ENCODE peak calls at places on chromosomes 5 and 9, in five cellular contexts. One of them, this sample, is unnamed.
A peak's percentile ranks its signal among the peaks of the same experiment; 100 is the strongest.

GRCh38 chr9:27990524-27990923 is 417.2 kb upstream of the C9orf72 start:
- DNase-seq in K562: no peak
- DNase-seq in GM12892: no peak
- DNase-seq in SK-N-SH: no peak
- DNase-seq in HepG2: no peak
- DNase-seq in this sample: no peak

GRCh38 chr5:155728857-155729683 is 597.9 kb upstream of the SGCD start:
- DNase-seq in K562: no peak
- DNase-seq in GM12892: no peak
- DNase-seq in SK-N-SH: peak; percentile 25
- DNase-seq in HepG2: no peak
- DNase-seq in this sample: no peak

GRCh38 chr9:126397056-126397455 is 70.4 kb downstream of the MVB12B start:
- DNase-seq in K562: no peak
- DNase-seq in GM12892: peak; percentile 37
- DNase-seq in SK-N-SH: no peak
- DNase-seq in HepG2: no peak
- DNase-seq in this sample: peak; percentile 37

GRCh38 chr5:141713616-141714309 is 31.7 kb upstream of the ARAP3 start:
- DNase-seq in K562: no peak
- DNase-seq in GM12892: no peak
- DNase-seq in SK-N-SH: no peak
- DNase-seq in HepG2: peak; percentile 9
- DNase-seq in this sample: no peak

GRCh38 chr5:170752257-170753215 is 31.0 kb upstream of the GABRP start:
- DNase-seq in K562: no peak
- DNase-seq in GM12892: no peak
- DNase-seq in SK-N-SH: peak; percentile 40
- DNase-seq in HepG2: no peak
- DNase-seq in this sample: no peak

GRCh38 chr5:146516151-146516475 is at the start of gene GPR151:
- DNase-seq in K562: no peak
- DNase-seq in GM12892: no peak
- DNase-seq in SK-N-SH: no peak
- DNase-seq in HepG2: no peak
- DNase-seq in this sample: no peak

GRCh38 chr5:64462391-64462790 is 43.4 kb upstream of the RGS7BP start:
- DNase-seq in K562: no peak
- DNase-seq in GM12892: no peak
- DNase-seq in SK-N-SH: no peak
- DNase-seq in HepG2: no peak
- DNase-seq in this sample: no peak

GRCh38 chr9:132813115-132813784 is 64.8 kb downstream of the AK8 start:
- DNase-seq in K562: no peak
- DNase-seq in GM12892: no peak
- DNase-seq in SK-N-SH: no peak
- DNase-seq in HepG2: no peak
- DNase-seq in this sample: no peak

GRCh38 chr5:123283537-123283936 is 139.7 kb downstream of the CEP120 start:
- DNase-seq in K562: no peak
- DNase-seq in GM12892: no peak
- DNase-seq in SK-N-SH: peak; percentile 37
- DNase-seq in HepG2: no peak
- DNase-seq in this sample: no peak

GRCh38 chr9:77952641-77953341 is 78.8 kb downstream of the GNAQ start:
- DNase-seq in K562: no peak
- DNase-seq in GM12892: no peak
- DNase-seq in SK-N-SH: no peak
- DNase-seq in HepG2: no peak
- DNase-seq in this sample: no peak

GRCh38 chr9:127568971-127569818 is 42.9 kb upstream of the STXBP1 start:
- DNase-seq in K562: peak; percentile 99
- DNase-seq in GM12892: peak; percentile 93
- DNase-seq in SK-N-SH: peak; percentile 100
- DNase-seq in HepG2: peak; percentile 55
- DNase-seq in this sample: peak; percentile 92

GRCh38 chr5:172564187-172564586 is 76.9 kb upstream of the NEURL1B start:
- DNase-seq in K562: no peak
- DNase-seq in GM12892: no peak
- DNase-seq in SK-N-SH: no peak
- DNase-seq in HepG2: peak; percentile 58
- DNase-seq in this sample: no peak

GRCh38 chr9:127980056-127980705 is 608 bp downstream of the EEIG1 start:
- DNase-seq in K562: peak; percentile 87
- DNase-seq in GM12892: no peak
- DNase-seq in SK-N-SH: peak; percentile 75
- DNase-seq in HepG2: no peak
- DNase-seq in this sample: no peak

GRCh38 chr5:128035689-128036088 is 47.9 kb upstream of the SLC12A2 start:
- DNase-seq in K562: no peak
- DNase-seq in GM12892: no peak
- DNase-seq in SK-N-SH: peak; percentile 30
- DNase-seq in HepG2: no peak
- DNase-seq in this sample: no peak

GRCh38 chr9:16191691-16192402 is 639.0 kb downstream of the CCDC171 start:
- DNase-seq in K562: peak; percentile 22
- DNase-seq in GM12892: peak; percentile 45
- DNase-seq in SK-N-SH: peak; percentile 77
- DNase-seq in HepG2: peak; percentile 2
- DNase-seq in this sample: peak; percentile 35

GRCh38 chr9:129838707-129839259 is 3.5 kb downstream of the USP20 start:
- DNase-seq in K562: no peak
- DNase-seq in GM12892: no peak
- DNase-seq in SK-N-SH: no peak
- DNase-seq in HepG2: no peak
- DNase-seq in this sample: no peak

GRCh38 chr5:36158144-36158543 is 6.2 kb downstream of the SKP2 start:
- DNase-seq in K562: no peak
- DNase-seq in GM12892: no peak
- DNase-seq in SK-N-SH: peak; percentile 76
- DNase-seq in HepG2: no peak
- DNase-seq in this sample: no peak

GRCh38 chr5:168766038-168766700 is 187.0 kb upstream of the PANK3 start:
- DNase-seq in K562: no peak
- DNase-seq in GM12892: no peak
- DNase-seq in SK-N-SH: no peak
- DNase-seq in HepG2: no peak
- DNase-seq in this sample: no peak

GRCh38 chr9:126423022-126423708 is 96.5 kb downstream of the MVB12B start:
- DNase-seq in K562: no peak
- DNase-seq in GM12892: no peak
- DNase-seq in SK-N-SH: peak; percentile 49
- DNase-seq in HepG2: no peak
- DNase-seq in this sample: no peak

GRCh38 chr5:56128166-56128565 is 105.0 kb downstream of the ANKRD55 start:
- DNase-seq in K562: no peak
- DNase-seq in GM12892: no peak
- DNase-seq in SK-N-SH: no peak
- DNase-seq in HepG2: no peak
- DNase-seq in this sample: no peak

GRCh38 chr5:142000709-142001484 is 11.9 kb downstream of the GNPDA1 start:
- DNase-seq in K562: peak; percentile 21
- DNase-seq in GM12892: no peak
- DNase-seq in SK-N-SH: no peak
- DNase-seq in HepG2: peak; percentile 7
- DNase-seq in this sample: no peak

GRCh38 chr5:67998709-67999251 is 216.8 kb upstream of the PIK3R1 start:
- DNase-seq in K562: no peak
- DNase-seq in GM12892: no peak
- DNase-seq in SK-N-SH: peak; percentile 24
- DNase-seq in HepG2: no peak
- DNase-seq in this sample: no peak

GRCh38 chr9:129962889-129963703 is 79.9 kb downstream of the FNBP1 start:
- DNase-seq in K562: no peak
- DNase-seq in GM12892: peak; percentile 38
- DNase-seq in SK-N-SH: no peak
- DNase-seq in HepG2: no peak
- DNase-seq in this sample: peak; percentile 39

GRCh38 chr9:33329996-33330395 is 39.7 kb downstream of the NFX1 start:
- DNase-seq in K562: no peak
- DNase-seq in GM12892: no peak
- DNase-seq in SK-N-SH: no peak
- DNase-seq in HepG2: no peak
- DNase-seq in this sample: no peak

GRCh38 chr5:135491552-135492318 is 39.6 kb upstream of the TIFAB start:
- DNase-seq in K562: peak; percentile 54
- DNase-seq in GM12892: no peak
- DNase-seq in SK-N-SH: peak; percentile 71
- DNase-seq in HepG2: peak; percentile 47
- DNase-seq in this sample: no peak

GRCh38 chr5:127517110-127517479 is 345 bp upstream of the PRRC1 start:
- DNase-seq in K562: no peak
- DNase-seq in GM12892: no peak
- DNase-seq in SK-N-SH: no peak
- DNase-seq in HepG2: peak; percentile 57
- DNase-seq in this sample: peak; percentile 1

GRCh38 chr5:120794121-120794520 is 330.0 kb downstream of the PRR16 start:
- DNase-seq in K562: no peak
- DNase-seq in GM12892: no peak
- DNase-seq in SK-N-SH: no peak
- DNase-seq in HepG2: no peak
- DNase-seq in this sample: no peak

GRCh38 chr9:14316574-14317304 is 2.8 kb upstream of the NFIB start:
- DNase-seq in K562: no peak
- DNase-seq in GM12892: no peak
- DNase-seq in SK-N-SH: no peak
- DNase-seq in HepG2: no peak
- DNase-seq in this sample: no peak

GRCh38 chr9:9942764-9943424 is 669.9 kb downstream of the PTPRD start:
- DNase-seq in K562: peak; percentile 21
- DNase-seq in GM12892: no peak
- DNase-seq in SK-N-SH: peak; percentile 47
- DNase-seq in HepG2: peak; percentile 42
- DNase-seq in this sample: peak; percentile 4

GRCh38 chr5:165321912-165322311 is 1816.5 kb downstream of the MAT2B start:
- DNase-seq in K562: no peak
- DNase-seq in GM12892: no peak
- DNase-seq in SK-N-SH: peak; percentile 6
- DNase-seq in HepG2: no peak
- DNase-seq in this sample: no peak

GRCh38 chr9:103377667-103378066 is 382.5 kb downstream of the CYLC2 start:
- DNase-seq in K562: no peak
- DNase-seq in GM12892: no peak
- DNase-seq in SK-N-SH: no peak
- DNase-seq in HepG2: no peak
- DNase-seq in this sample: no peak

GRCh38 chr9:37870799-37871176 is 33.1 kb downstream of the SLC25A51 start:
- DNase-seq in K562: no peak
- DNase-seq in GM12892: no peak
- DNase-seq in SK-N-SH: no peak
- DNase-seq in HepG2: no peak
- DNase-seq in this sample: no peak

GRCh38 chr5:6013496-6013895 is 364.9 kb downstream of the MED10 start:
- DNase-seq in K562: no peak
- DNase-seq in GM12892: no peak
- DNase-seq in SK-N-SH: no peak
- DNase-seq in HepG2: no peak
- DNase-seq in this sample: no peak

GRCh38 chr5:17279487-17279886 is 62.1 kb downstream of the BASP1 start:
- DNase-seq in K562: no peak
- DNase-seq in GM12892: no peak
- DNase-seq in SK-N-SH: no peak
- DNase-seq in HepG2: no peak
- DNase-seq in this sample: no peak

GRCh38 chr9:134759001-134759607 is 117.5 kb downstream of the COL5A1 start:
- DNase-seq in K562: no peak
- DNase-seq in GM12892: no peak
- DNase-seq in SK-N-SH: no peak
- DNase-seq in HepG2: no peak
- DNase-seq in this sample: no peak

GRCh38 chr5:108487951-108488350 is 106.1 kb upstream of the FBXL17 start:
- DNase-seq in K562: no peak
- DNase-seq in GM12892: no peak
- DNase-seq in SK-N-SH: no peak
- DNase-seq in HepG2: no peak
- DNase-seq in this sample: no peak

GRCh38 chr5:16866795-16867584 is 69.1 kb downstream of the MYO10 start:
- DNase-seq in K562: no peak
- DNase-seq in GM12892: no peak
- DNase-seq in SK-N-SH: peak; percentile 51
- DNase-seq in HepG2: no peak
- DNase-seq in this sample: no peak

GRCh38 chr9:5230554-5230953 is 665 bp upstream of the INSL4 start:
- DNase-seq in K562: no peak
- DNase-seq in GM12892: no peak
- DNase-seq in SK-N-SH: no peak
- DNase-seq in HepG2: no peak
- DNase-seq in this sample: no peak

GRCh38 chr9:121398374-121398773 is 28.3 kb upstream of the STOM start:
- DNase-seq in K562: no peak
- DNase-seq in GM12892: no peak
- DNase-seq in SK-N-SH: no peak
- DNase-seq in HepG2: peak; percentile 5
- DNase-seq in this sample: no peak
- TF ChIP-seq POLR2AphosphoS5 in K562: no peak
- TF ChIP-seq POLR2AphosphoS5 in GM12892: no peak
- TF ChIP-seq POLR2AphosphoS5 in SK-N-SH: no peak
- TF ChIP-seq POLR2AphosphoS5 in HepG2: no peak
- TF ChIP-seq POLR2AphosphoS5 in this sample: no peak

GRCh38 chr9:95507456-95508241 is 9.1 kb downstream of the PTCH1 start:
- DNase-seq in K562: no peak
- DNase-seq in GM12892: peak; percentile 27
- DNase-seq in SK-N-SH: peak; percentile 41
- DNase-seq in HepG2: peak; percentile 39
- DNase-seq in this sample: no peak
- TF ChIP-seq TAF1 in K562: peak; percentile 15
- TF ChIP-seq TAF1 in GM12892: no peak
- TF ChIP-seq TAF1 in SK-N-SH: no peak
- TF ChIP-seq TAF1 in HepG2: peak; percentile 14
- TF ChIP-seq TAF1 in this sample: no peak

GRCh38 chr5:74641778-74642542 is 1.4 kb upstream of the ENC1 start:
- DNase-seq in K562: no peak
- DNase-seq in GM12892: no peak
- DNase-seq in SK-N-SH: peak; percentile 44
- DNase-seq in HepG2: peak; percentile 62
- DNase-seq in this sample: no peak

GRCh38 chr5:74642543-74642863 is 2.0 kb upstream of the ENC1 start:
- DNase-seq in K562: no peak
- DNase-seq in GM12892: no peak
- DNase-seq in SK-N-SH: no peak
- DNase-seq in HepG2: no peak
- DNase-seq in this sample: no peak

GRCh38 chr5:74639538-74640449 is 734 bp downstream of the ENC1 start:
- DNase-seq in K562: no peak
- DNase-seq in GM12892: peak; percentile 27
- DNase-seq in SK-N-SH: peak; percentile 76
- DNase-seq in HepG2: no peak
- DNase-seq in this sample: no peak

GRCh38 chr5:74640450-74641013 is at the start of gene ENC1:
- DNase-seq in K562: peak; percentile 55
- DNase-seq in GM12892: peak; percentile 55
- DNase-seq in SK-N-SH: peak; percentile 88
- DNase-seq in HepG2: peak; percentile 95
- DNase-seq in this sample: peak; percentile 56

GRCh38 chr5:74641014-74641777 is 668 bp upstream of the ENC1 start:
- DNase-seq in K562: peak; percentile 51
- DNase-seq in GM12892: peak; percentile 13
- DNase-seq in SK-N-SH: peak; percentile 79
- DNase-seq in HepG2: peak; percentile 84
- DNase-seq in this sample: no peak
- TF ChIP-seq POLR2AphosphoS5 in K562: no peak
- TF ChIP-seq POLR2AphosphoS5 in GM12892: no peak
- TF ChIP-seq POLR2AphosphoS5 in SK-N-SH: peak; percentile 27
- TF ChIP-seq POLR2AphosphoS5 in HepG2: peak; percentile 64
- TF ChIP-seq POLR2AphosphoS5 in this sample: no peak

GRCh38 chr9:80066931-80067330 is 495.2 kb downstream of the TLE4 start:
- DNase-seq in K562: no peak
- DNase-seq in GM12892: no peak
- DNase-seq in SK-N-SH: peak; percentile 36
- DNase-seq in HepG2: no peak
- DNase-seq in this sample: no peak
- TF ChIP-seq TAF1 in K562: no peak
- TF ChIP-seq TAF1 in GM12892: no peak
- TF ChIP-seq TAF1 in SK-N-SH: no peak
- TF ChIP-seq TAF1 in HepG2: no peak
- TF ChIP-seq TAF1 in this sample: no peak

This sample was measured in GM12891.